ENCODE peak calls at places on chromosomes 11 and 22, in five cellular contexts. J is CD8-positive, alpha-beta T cell; B is colonic mucosa; N is ascending aorta; E is GM12865. R is an unnamed sample.

GRCh38 chr11:17153759-17154158 is 54.0 kb downstream of the PIK3C2A start:
- DNase-seq in J (no peak), B (no peak), N (no peak), E (peak; percentile 6), R (no peak)

GRCh38 chr11:35786918-35787557 is 124.5 kb downstream of the TRIM44 start:
- DNase-seq in J (no peak), B (no peak), N (no peak), E (no peak), R (no peak)

GRCh38 chr22:49632199-49633009 is 195.3 kb downstream of the BRD1 start:
- DNase-seq in J (no peak), B (peak; percentile 44), N (no peak), E (no peak), R (peak; percentile 80)

GRCh38 chr11:119512373-119512772 is 89.4 kb upstream of the THY1 start:
- DNase-seq in J (no peak), B (no peak), N (no peak), E (peak; percentile 62), R (no peak)

GRCh38 chr22:27986459-27986858 is 67.4 kb upstream of the PITPNB start:
- DNase-seq in J (no peak), B (no peak), N (peak; percentile 15), E (no peak), R (no peak)

GRCh38 chr22:45006873-45007246 is 2.9 kb downstream of the PHF21B start:
- DNase-seq in J (no peak), B (no peak), N (no peak), E (no peak), R (no peak)

GRCh38 chr11:77779935-77780334 is 40.6 kb downstream of the RSF1 start:
- DNase-seq in J (no peak), B (no peak), N (no peak), E (no peak), R (no peak)

GRCh38 chr11:2348986-2349385 is 28.1 kb upstream of the CD81 start:
- DNase-seq in J (no peak), B (no peak), N (no peak), E (no peak), R (no peak)

GRCh38 chr11:61071208-61071681 is 31.0 kb upstream of the CD5 start:
- DNase-seq in J (peak; percentile 68), B (no peak), N (no peak), E (peak; percentile 82), R (peak; percentile 70)

GRCh38 chr22:32080904-32081303 is 37.8 kb downstream of the SLC5A1 start:
- DNase-seq in J (peak; percentile 16), B (peak; percentile 37), N (no peak), E (peak; percentile 61), R (peak; percentile 65)

GRCh38 chr11:125154380-125155099 is 10.0 kb upstream of the PKNOX2 start:
- DNase-seq in J (no peak), B (no peak), N (peak; percentile 42), E (no peak), R (no peak)

GRCh38 chr11:80379620-80380278 is 938.9 kb upstream of the TENM4 start:
- DNase-seq in J (no peak), B (no peak), N (no peak), E (no peak), R (no peak)

GRCh38 chr22:28025333-28025732 is 106.3 kb upstream of the PITPNB start:
- DNase-seq in J (no peak), B (peak; percentile 2), N (peak; percentile 41), E (no peak), R (no peak)

GRCh38 chr11:60378359-60378758 is at the start of gene MS4A7:
- DNase-seq in J (no peak), B (no peak), N (no peak), E (peak; percentile 87), R (peak; percentile 69)

GRCh38 chr11:35282226-35282882 is 137.0 kb downstream of the SLC1A2 start:
- DNase-seq in J (no peak), B (no peak), N (no peak), E (no peak), R (no peak)

GRCh38 chr22:32723632-32724031 is 77.9 kb upstream of the TIMP3 start:
- DNase-seq in J (peak; percentile 9), B (peak; percentile 46), N (peak; percentile 70), E (peak; percentile 57), R (peak; percentile 42)

GRCh38 chr11:68843052-68843561 is 1.4 kb upstream of the CPT1A start:
- DNase-seq in J (peak; percentile 40), B (peak; percentile 32), N (no peak), E (peak; percentile 60), R (peak; percentile 72)

GRCh38 chr11:17810736-17811135 is 76.2 kb downstream of the KCNC1 start:
- DNase-seq in J (no peak), B (no peak), N (peak; percentile 40), E (no peak), R (no peak)

GRCh38 chr11:3121931-3122774 is 43.0 kb downstream of the OSBPL5 start:
- DNase-seq in J (no peak), B (no peak), N (peak; percentile 61), E (no peak), R (no peak)

GRCh38 chr11:554824-555499 is 5.6 kb downstream of the LMNTD2 start:
- DNase-seq in J (peak; percentile 82), B (peak; percentile 79), N (no peak), E (peak; percentile 88), R (peak; percentile 94)

GRCh38 chr22:19665784-19666662 is 48.3 kb upstream of the SEPTIN5 start:
- DNase-seq in J (no peak), B (no peak), N (no peak), E (no peak), R (no peak)

GRCh38 chr11:47264119-47264915 is 5.6 kb upstream of the MADD start:
- DNase-seq in J (no peak), B (no peak), N (no peak), E (no peak), R (no peak)

GRCh38 chr22:35882226-35883027 is 146.2 kb downstream of the RBFOX2 start:
- DNase-seq in J (no peak), B (no peak), N (no peak), E (no peak), R (no peak)
- TF ChIP-seq CTCF in J (no peak), B (no peak), N (no peak), E (no peak), R (no peak)

DNA sequence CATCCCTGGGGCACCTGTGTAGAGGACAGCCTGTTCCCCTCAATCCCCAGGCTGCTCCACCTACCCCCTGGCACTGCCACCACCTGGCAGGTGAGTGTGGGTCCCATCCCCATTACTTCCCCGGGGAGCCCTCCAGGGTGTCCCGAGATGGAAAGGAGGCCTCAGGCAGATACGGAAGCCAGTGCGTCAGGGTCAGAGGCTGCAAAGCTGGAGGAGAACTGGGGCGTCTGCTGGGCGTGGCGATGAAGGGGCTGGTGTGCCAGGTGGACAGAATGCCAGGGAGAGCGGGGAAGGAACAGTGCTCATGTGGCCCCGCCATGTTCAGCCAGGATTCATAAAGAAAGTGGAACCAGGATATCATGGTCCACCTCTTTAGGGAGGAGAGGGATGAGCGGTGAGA is 7.8 kb downstream of the YPEL1 start:
- DNase-seq in J (no peak), B (no peak), N (no peak), E (no peak), R (no peak)
- TF ChIP-seq CTCF in J (no peak), B (no peak), N (no peak), E (no peak), R (no peak)

GRCh38 chr11:66910669-66911068 is 47.5 kb downstream of the PC start:
- DNase-seq in J (no peak), B (no peak), N (no peak), E (no peak), R (no peak)
- TF ChIP-seq CTCF in J (no peak), B (no peak), N (no peak), E (no peak), R (no peak)

GRCh38 chr11:64357904-64358535 is 942 bp upstream of the RPS6KA4 start:
- DNase-seq in J (peak; percentile 54), B (peak; percentile 44), N (no peak), E (no peak), R (peak; percentile 44)

GRCh38 chr11:64358536-64358906 is 441 bp upstream of the RPS6KA4 start:
- DNase-seq in J (no peak), B (no peak), N (no peak), E (no peak), R (no peak)

GRCh38 chr11:64360403-64360980 is 1.5 kb downstream of the RPS6KA4 start:
- DNase-seq in J (no peak), B (no peak), N (no peak), E (no peak), R (peak; percentile 53)

GRCh38 chr11:64359712-64360402 is 895 bp downstream of the RPS6KA4 start:
- DNase-seq in J (peak; percentile 32), B (no peak), N (no peak), E (peak; percentile 54), R (peak; percentile 77)

DNA sequence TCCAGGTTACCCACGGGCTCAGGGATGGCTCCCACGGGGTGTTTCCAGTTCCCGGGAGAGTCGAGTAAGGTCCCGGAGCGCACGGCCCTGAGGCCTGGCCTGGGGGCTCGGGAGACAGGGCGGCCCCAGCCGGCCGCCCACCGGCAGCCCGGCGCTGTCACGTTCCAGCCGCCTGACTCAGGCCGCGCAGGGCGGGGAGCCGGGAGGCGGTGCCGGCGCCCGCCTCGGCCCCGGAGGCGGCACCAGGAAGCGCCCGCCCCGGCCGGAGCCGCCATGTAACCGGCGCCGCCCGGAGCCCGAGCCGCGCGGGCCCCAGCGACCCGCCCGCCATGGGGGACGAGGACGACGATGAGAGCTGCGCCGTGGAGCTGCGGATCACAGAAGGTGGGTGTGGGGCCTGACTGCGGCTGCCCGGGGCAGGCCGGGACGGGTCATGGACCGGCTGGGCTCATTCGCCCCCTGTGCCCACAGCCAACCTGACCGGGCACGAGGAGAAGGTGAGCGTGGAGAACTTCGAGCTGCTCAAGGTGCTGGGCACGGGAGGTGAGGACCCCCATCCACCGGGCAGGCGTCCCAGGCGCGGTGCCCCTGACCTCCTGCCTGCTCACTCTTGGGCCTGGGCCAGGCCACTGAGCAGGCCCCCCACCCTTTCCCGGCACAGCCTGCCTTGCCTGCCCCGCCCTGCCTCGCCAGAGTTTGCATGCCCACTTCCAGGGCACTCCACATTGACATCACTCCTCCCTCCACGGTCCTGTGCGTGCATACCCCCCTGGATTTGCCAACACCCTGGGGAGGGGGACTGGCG is at the start of gene RPS6KA4:
- DNase-seq in J (peak; percentile 47), B (peak; percentile 61), N (peak; percentile 83), E (peak; percentile 72), R (peak; percentile 98)
- TF ChIP-seq CTCF in J (no peak), B (no peak), N (peak; percentile 16), E (no peak), R (no peak)